ENCODE peak calls at places on chromosomes 4 and X, in four cellular contexts. One of them, this sample, is unnamed.

GRCh38 chr4:80045831-80046230 is 27.2 kb downstream of the ANTXR2 start:
- DNase-seq in lower lobe of right lung: no peak
- DNase-seq in aorta: no peak
- DNase-seq in left lung: no peak
- DNase-seq in this sample: no peak

GRCh38 chr4:6336166-6336565 is 66.5 kb downstream of the WFS1 start:
- DNase-seq in lower lobe of right lung: peak; percentile 24
- DNase-seq in aorta: peak; percentile 33
- DNase-seq in left lung: no peak
- DNase-seq in this sample: no peak

GRCh38 chrX:124194903-124195302 is 137.6 kb upstream of the TEX13D start:
- DNase-seq in lower lobe of right lung: no peak
- DNase-seq in aorta: no peak
- DNase-seq in left lung: no peak
- DNase-seq in this sample: no peak

GRCh38 chr4:184838249-184839074 is 12.7 kb upstream of the ACSL1 start:
- DNase-seq in lower lobe of right lung: no peak
- DNase-seq in aorta: no peak
- DNase-seq in left lung: no peak
- DNase-seq in this sample: no peak

GRCh38 chr4:70586841-70587240 is 5.2 kb upstream of the AMBN start:
- DNase-seq in lower lobe of right lung: no peak
- DNase-seq in aorta: no peak
- DNase-seq in left lung: no peak
- DNase-seq in this sample: no peak

GRCh38 chr4:173288296-173288695 is 45.9 kb downstream of the HMGB2 start:
- DNase-seq in lower lobe of right lung: no peak
- DNase-seq in aorta: peak; percentile 68
- DNase-seq in left lung: peak; percentile 45
- DNase-seq in this sample: peak; percentile 52

GRCh38 chrX:130173190-130173895 is 1.6 kb downstream of the RAB33A start:
- DNase-seq in lower lobe of right lung: no peak
- DNase-seq in aorta: peak; percentile 75
- DNase-seq in left lung: peak; percentile 46
- DNase-seq in this sample: no peak

GRCh38 chr4:12492730-12493398 is 991.3 kb downstream of the RAB28 start:
- DNase-seq in lower lobe of right lung: no peak
- DNase-seq in aorta: no peak
- DNase-seq in left lung: no peak
- DNase-seq in this sample: no peak

GRCh38 chr4:529563-529962 is 30.6 kb downstream of the PIGG start:
- DNase-seq in lower lobe of right lung: no peak
- DNase-seq in aorta: no peak
- DNase-seq in left lung: no peak
- DNase-seq in this sample: no peak

GRCh38 chr4:109078724-109079123 is 223.7 kb downstream of the COL25A1 start:
- DNase-seq in lower lobe of right lung: no peak
- DNase-seq in aorta: no peak
- DNase-seq in left lung: no peak
- DNase-seq in this sample: no peak

GRCh38 chr4:3302164-3302785 is 9.5 kb downstream of the RGS12 start:
- DNase-seq in lower lobe of right lung: no peak
- DNase-seq in aorta: peak; percentile 50
- DNase-seq in left lung: no peak
- DNase-seq in this sample: peak; percentile 67

GRCh38 chrX:1401611-1402430 is 9.9 kb upstream of the SLC25A6 start:
- DNase-seq in lower lobe of right lung: peak; percentile 39
- DNase-seq in aorta: peak; percentile 38
- DNase-seq in left lung: peak; percentile 30
- DNase-seq in this sample: no peak

GRCh38 chr4:83490876-83491450 is 6.1 kb upstream of the ABRAXAS1 start:
- DNase-seq in lower lobe of right lung: no peak
- DNase-seq in aorta: no peak
- DNase-seq in left lung: no peak
- DNase-seq in this sample: peak; percentile 44

GRCh38 chrX:100368167-100368566 is 41.9 kb downstream of the PCDH19 start:
- DNase-seq in lower lobe of right lung: no peak
- DNase-seq in aorta: no peak
- DNase-seq in left lung: no peak
- DNase-seq in this sample: no peak

GRCh38 chr4:143587703-143588102 is 74.2 kb downstream of the SMARCA5 start:
- DNase-seq in lower lobe of right lung: no peak
- DNase-seq in aorta: no peak
- DNase-seq in left lung: no peak
- DNase-seq in this sample: no peak

GRCh38 chr4:109462802-109463201 is 29.2 kb downstream of the SEC24B start:
- DNase-seq in lower lobe of right lung: no peak
- DNase-seq in aorta: no peak
- DNase-seq in left lung: no peak
- DNase-seq in this sample: no peak

GRCh38 chrX:119870626-119871131 is 854 bp downstream of the RNF113A start:
- DNase-seq in lower lobe of right lung: peak; percentile 50
- DNase-seq in aorta: no peak
- DNase-seq in left lung: peak; percentile 38
- DNase-seq in this sample: peak; percentile 25

GRCh38 chr4:153488719-153489384 is 22.7 kb downstream of the TMEM131L start:
- DNase-seq in lower lobe of right lung: peak; percentile 64
- DNase-seq in aorta: peak; percentile 62
- DNase-seq in left lung: peak; percentile 52
- DNase-seq in this sample: peak; percentile 8

GRCh38 chr4:94208268-94208667 is 603 bp downstream of the SMARCAD1 start:
- DNase-seq in lower lobe of right lung: no peak
- DNase-seq in aorta: no peak
- DNase-seq in left lung: no peak
- DNase-seq in this sample: no peak

GRCh38 chrX:141405486-141405877 is 163.2 kb upstream of the SPANXC start:
- DNase-seq in lower lobe of right lung: no peak
- DNase-seq in aorta: no peak
- DNase-seq in left lung: no peak
- DNase-seq in this sample: no peak

GRCh38 chr4:130336585-130337217 is 1240.7 kb downstream of the C4orf33 start:
- DNase-seq in lower lobe of right lung: no peak
- DNase-seq in aorta: no peak
- DNase-seq in left lung: no peak
- DNase-seq in this sample: no peak

GRCh38 chr4:38132843-38133662 is 172.9 kb downstream of the PTTG2 start:
- DNase-seq in lower lobe of right lung: no peak
- DNase-seq in aorta: no peak
- DNase-seq in left lung: no peak
- DNase-seq in this sample: no peak

GRCh38 chrX:63932006-63932405 is 147.0 kb upstream of the ARHGEF9 start:
- DNase-seq in lower lobe of right lung: no peak
- DNase-seq in aorta: no peak
- DNase-seq in left lung: no peak
- DNase-seq in this sample: no peak

GRCh38 chr4:53322696-53323095 is 43.2 kb downstream of the SCFD2 start:
- DNase-seq in lower lobe of right lung: no peak
- DNase-seq in aorta: no peak
- DNase-seq in left lung: no peak
- DNase-seq in this sample: no peak

GRCh38 chr4:30172416-30172815 is 547.8 kb upstream of the PCDH7 start:
- DNase-seq in lower lobe of right lung: no peak
- DNase-seq in aorta: no peak
- DNase-seq in left lung: no peak
- DNase-seq in this sample: no peak

GRCh38 chr4:109166586-109166985 is 135.9 kb downstream of the COL25A1 start:
- DNase-seq in lower lobe of right lung: no peak
- DNase-seq in aorta: no peak
- DNase-seq in left lung: no peak
- DNase-seq in this sample: no peak

GRCh38 chr4:75895744-75896314 is 6.4 kb downstream of the PPEF2 start:
- DNase-seq in lower lobe of right lung: no peak
- DNase-seq in aorta: no peak
- DNase-seq in left lung: no peak
- DNase-seq in this sample: no peak

GRCh38 chr4:40292313-40292759 is 42.8 kb upstream of the CHRNA9 start:
- DNase-seq in lower lobe of right lung: no peak
- DNase-seq in aorta: no peak
- DNase-seq in left lung: no peak
- DNase-seq in this sample: no peak

GRCh38 chrX:153526801-153527599 is 9.6 kb downstream of the ATP2B3 start:
- DNase-seq in lower lobe of right lung: no peak
- DNase-seq in aorta: no peak
- DNase-seq in left lung: no peak
- DNase-seq in this sample: no peak

GRCh38 chr4:15003441-15003890 is 1.2 kb downstream of the CPEB2 start:
- DNase-seq in lower lobe of right lung: peak; percentile 79
- DNase-seq in aorta: peak; percentile 75
- DNase-seq in left lung: peak; percentile 58
- DNase-seq in this sample: peak; percentile 57

GRCh38 chr4:88616275-88616996 is 24.2 kb downstream of the HERC3 start:
- DNase-seq in lower lobe of right lung: no peak
- DNase-seq in aorta: no peak
- DNase-seq in left lung: no peak
- DNase-seq in this sample: no peak

GRCh38 chrX:115503099-115503498 is 57.9 kb upstream of the PLS3 start:
- DNase-seq in lower lobe of right lung: no peak
- DNase-seq in aorta: no peak
- DNase-seq in left lung: no peak
- DNase-seq in this sample: no peak
- H3K27ac ChIP-seq in lower lobe of right lung: no peak overlapping the region
- H3K27ac ChIP-seq in aorta: no peak overlapping the region
- H3K27ac ChIP-seq in left lung: no peak overlapping the region
- H3K27ac ChIP-seq in this sample: no peak overlapping the region

GRCh38 chrX:19646298-19646697 is 131.0 kb upstream of the MAP3K15 start:
- DNase-seq in lower lobe of right lung: no peak
- DNase-seq in aorta: no peak
- DNase-seq in left lung: no peak
- DNase-seq in this sample: no peak
- H3K27ac ChIP-seq in lower lobe of right lung: no peak overlapping the region
- H3K27ac ChIP-seq in aorta: no peak overlapping the region
- H3K27ac ChIP-seq in left lung: no peak overlapping the region
- H3K27ac ChIP-seq in this sample: no peak overlapping the region

GRCh38 chrX:103415528-103415927 is 39.2 kb downstream of the BEX3 start:
- DNase-seq in lower lobe of right lung: no peak
- DNase-seq in aorta: no peak
- DNase-seq in left lung: no peak
- DNase-seq in this sample: no peak
- H3K27ac ChIP-seq in lower lobe of right lung: no peak overlapping the region
- H3K27ac ChIP-seq in aorta: no peak overlapping the region
- H3K27ac ChIP-seq in left lung: no peak overlapping the region
- H3K27ac ChIP-seq in this sample: no peak overlapping the region

DNA sequence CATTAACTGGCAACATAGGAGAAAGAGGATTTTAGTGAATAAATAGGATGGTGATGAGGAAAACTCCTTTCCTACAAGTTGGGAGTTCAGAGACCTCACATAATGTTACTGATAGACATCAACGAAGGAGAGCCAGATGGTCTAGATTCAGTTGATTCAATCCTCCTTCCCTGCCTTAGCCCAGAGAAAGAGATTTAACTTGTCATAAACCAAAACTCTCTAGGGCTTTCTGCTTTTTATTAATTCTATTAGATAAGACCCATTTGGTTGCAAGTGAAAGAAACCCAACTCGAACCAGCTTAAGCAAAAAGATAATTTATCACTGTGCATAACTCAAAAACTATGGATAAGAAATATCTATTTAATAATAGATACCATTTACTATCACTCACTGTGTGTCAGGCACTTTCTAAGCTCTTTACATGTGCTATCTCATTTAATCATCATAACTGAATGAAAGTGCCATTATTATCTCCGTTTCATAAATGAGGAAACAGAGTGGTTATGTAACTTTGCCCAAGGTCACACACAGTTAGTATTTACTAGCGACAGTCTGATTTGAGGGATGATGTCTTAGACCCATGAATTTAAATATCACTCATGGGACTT is 4.3 kb upstream of the UNC5C start:
- DNase-seq in lower lobe of right lung: no peak
- DNase-seq in aorta: no peak
- DNase-seq in left lung: no peak
- DNase-seq in this sample: no peak
- H3K27ac ChIP-seq in lower lobe of right lung: no peak overlapping the region
- H3K27ac ChIP-seq in aorta: no peak overlapping the region
- H3K27ac ChIP-seq in left lung: no peak overlapping the region
- H3K27ac ChIP-seq in this sample: no peak overlapping the region

GRCh38 chr4:1983846-1984405 is 24.8 kb downstream of the NELFA start:
- DNase-seq in lower lobe of right lung: no peak
- DNase-seq in aorta: no peak
- DNase-seq in left lung: peak; percentile 23
- DNase-seq in this sample: no peak
- H3K27ac ChIP-seq in lower lobe of right lung: no peak overlapping the region
- H3K27ac ChIP-seq in aorta: no peak overlapping the region
- H3K27ac ChIP-seq in left lung: no peak overlapping the region
- H3K27ac ChIP-seq in this sample: no peak overlapping the region